ENCODE peak calls at places on chromosomes 3 and 15, in ten cellular contexts. One of them, this sample, is unnamed.
A peak's percentile ranks its signal among the peaks of the same experiment; 100 is the strongest.

GRCh38 chr3:48215466-48215865 is 7.8 kb upstream of the CAMP start:
- DNase-seq in NCI-H510A: no peak
- DNase-seq in stimulated activated effector memory CD8-positive, alpha-beta T cell treated with anti-CD3 and anti-CD28 coated beads, Interleukin-12 subunit alpha, Interleukin-12 subunit beta, amount 100 ng/mL, for 72 hours: no peak
- DNase-seq in ACHN: peak; percentile 54
- DNase-seq in stimulated activated naive B cell treated with anti-CD40 and anti-IgM and Interleukin-4, amounts not matched to agents 10 μg/mL and 1 μg/mL and 100 μg/mL, for 72 hours: no peak
- DNase-seq in activated gamma-delta T cell treated with Interleukin-2 at 50 U/mL for 16 hours: no peak
- DNase-seq in left ventricle myocardium inferior: peak; percentile 36
- DNase-seq in MM.1S: no peak
- DNase-seq in effector memory CD4-positive, alpha-beta T cell: no peak
- DNase-seq in naive B cell: no peak
- DNase-seq in this sample: peak; percentile 48

GRCh38 chr3:168336276-168336675 is 240.6 kb upstream of the GOLIM4 start:
- DNase-seq in NCI-H510A: no peak
- DNase-seq in stimulated activated effector memory CD8-positive, alpha-beta T cell treated with anti-CD3 and anti-CD28 coated beads, Interleukin-12 subunit alpha, Interleukin-12 subunit beta, amount 100 ng/mL, for 72 hours: no peak
- DNase-seq in ACHN: no peak
- DNase-seq in stimulated activated naive B cell treated with anti-CD40 and anti-IgM and Interleukin-4, amounts not matched to agents 10 μg/mL and 1 μg/mL and 100 μg/mL, for 72 hours: no peak
- DNase-seq in activated gamma-delta T cell treated with Interleukin-2 at 50 U/mL for 16 hours: no peak
- DNase-seq in left ventricle myocardium inferior: no peak
- DNase-seq in MM.1S: no peak
- DNase-seq in effector memory CD4-positive, alpha-beta T cell: no peak
- DNase-seq in naive B cell: no peak
- DNase-seq in this sample: no peak

GRCh38 chr3:101381809-101382208 is 61.4 kb upstream of the IMPG2 start:
- DNase-seq in NCI-H510A: no peak
- DNase-seq in stimulated activated effector memory CD8-positive, alpha-beta T cell treated with anti-CD3 and anti-CD28 coated beads, Interleukin-12 subunit alpha, Interleukin-12 subunit beta, amount 100 ng/mL, for 72 hours: no peak
- DNase-seq in ACHN: peak; percentile 49
- DNase-seq in stimulated activated naive B cell treated with anti-CD40 and anti-IgM and Interleukin-4, amounts not matched to agents 10 μg/mL and 1 μg/mL and 100 μg/mL, for 72 hours: no peak
- DNase-seq in activated gamma-delta T cell treated with Interleukin-2 at 50 U/mL for 16 hours: no peak
- DNase-seq in left ventricle myocardium inferior: no peak
- DNase-seq in MM.1S: peak; percentile 53
- DNase-seq in effector memory CD4-positive, alpha-beta T cell: no peak
- DNase-seq in naive B cell: no peak
- DNase-seq in this sample: no peak

GRCh38 chr3:75224419-75224818 is 439.7 kb upstream of the FRG2C start:
- DNase-seq in NCI-H510A: no peak
- DNase-seq in stimulated activated effector memory CD8-positive, alpha-beta T cell treated with anti-CD3 and anti-CD28 coated beads, Interleukin-12 subunit alpha, Interleukin-12 subunit beta, amount 100 ng/mL, for 72 hours: no peak
- DNase-seq in ACHN: no peak
- DNase-seq in stimulated activated naive B cell treated with anti-CD40 and anti-IgM and Interleukin-4, amounts not matched to agents 10 μg/mL and 1 μg/mL and 100 μg/mL, for 72 hours: no peak
- DNase-seq in activated gamma-delta T cell treated with Interleukin-2 at 50 U/mL for 16 hours: no peak
- DNase-seq in left ventricle myocardium inferior: no peak
- DNase-seq in MM.1S: no peak
- DNase-seq in effector memory CD4-positive, alpha-beta T cell: no peak
- DNase-seq in naive B cell: no peak
- DNase-seq in this sample: no peak

GRCh38 chr3:44513513-44513912 is 36.0 kb upstream of the ZNF445 start:
- DNase-seq in NCI-H510A: no peak
- DNase-seq in stimulated activated effector memory CD8-positive, alpha-beta T cell treated with anti-CD3 and anti-CD28 coated beads, Interleukin-12 subunit alpha, Interleukin-12 subunit beta, amount 100 ng/mL, for 72 hours: no peak
- DNase-seq in ACHN: no peak
- DNase-seq in stimulated activated naive B cell treated with anti-CD40 and anti-IgM and Interleukin-4, amounts not matched to agents 10 μg/mL and 1 μg/mL and 100 μg/mL, for 72 hours: no peak
- DNase-seq in activated gamma-delta T cell treated with Interleukin-2 at 50 U/mL for 16 hours: no peak
- DNase-seq in left ventricle myocardium inferior: no peak
- DNase-seq in MM.1S: no peak
- DNase-seq in effector memory CD4-positive, alpha-beta T cell: no peak
- DNase-seq in naive B cell: no peak
- DNase-seq in this sample: no peak

GRCh38 chr15:43067717-43068461 is 37.9 kb downstream of the UBR1 start:
- DNase-seq in NCI-H510A: no peak
- DNase-seq in stimulated activated effector memory CD8-positive, alpha-beta T cell treated with anti-CD3 and anti-CD28 coated beads, Interleukin-12 subunit alpha, Interleukin-12 subunit beta, amount 100 ng/mL, for 72 hours: peak; percentile 56
- DNase-seq in ACHN: no peak
- DNase-seq in stimulated activated naive B cell treated with anti-CD40 and anti-IgM and Interleukin-4, amounts not matched to agents 10 μg/mL and 1 μg/mL and 100 μg/mL, for 72 hours: no peak
- DNase-seq in activated gamma-delta T cell treated with Interleukin-2 at 50 U/mL for 16 hours: no peak
- DNase-seq in left ventricle myocardium inferior: no peak
- DNase-seq in MM.1S: no peak
- DNase-seq in effector memory CD4-positive, alpha-beta T cell: no peak
- DNase-seq in naive B cell: no peak
- DNase-seq in this sample: no peak

GRCh38 chr3:136772709-136773108 is 20.5 kb upstream of the STAG1 start:
- DNase-seq in NCI-H510A: no peak
- DNase-seq in stimulated activated effector memory CD8-positive, alpha-beta T cell treated with anti-CD3 and anti-CD28 coated beads, Interleukin-12 subunit alpha, Interleukin-12 subunit beta, amount 100 ng/mL, for 72 hours: no peak
- DNase-seq in ACHN: peak; percentile 17
- DNase-seq in stimulated activated naive B cell treated with anti-CD40 and anti-IgM and Interleukin-4, amounts not matched to agents 10 μg/mL and 1 μg/mL and 100 μg/mL, for 72 hours: no peak
- DNase-seq in activated gamma-delta T cell treated with Interleukin-2 at 50 U/mL for 16 hours: no peak
- DNase-seq in left ventricle myocardium inferior: no peak
- DNase-seq in MM.1S: no peak
- DNase-seq in effector memory CD4-positive, alpha-beta T cell: no peak
- DNase-seq in naive B cell: no peak
- DNase-seq in this sample: no peak

GRCh38 chr15:63034568-63034967 is 8.0 kb upstream of the TPM1 start:
- DNase-seq in NCI-H510A: no peak
- DNase-seq in stimulated activated effector memory CD8-positive, alpha-beta T cell treated with anti-CD3 and anti-CD28 coated beads, Interleukin-12 subunit alpha, Interleukin-12 subunit beta, amount 100 ng/mL, for 72 hours: no peak
- DNase-seq in ACHN: no peak
- DNase-seq in stimulated activated naive B cell treated with anti-CD40 and anti-IgM and Interleukin-4, amounts not matched to agents 10 μg/mL and 1 μg/mL and 100 μg/mL, for 72 hours: no peak
- DNase-seq in activated gamma-delta T cell treated with Interleukin-2 at 50 U/mL for 16 hours: no peak
- DNase-seq in left ventricle myocardium inferior: no peak
- DNase-seq in MM.1S: no peak
- DNase-seq in effector memory CD4-positive, alpha-beta T cell: no peak
- DNase-seq in naive B cell: no peak
- DNase-seq in this sample: no peak

GRCh38 chr3:160753953-160754352 is 2.1 kb upstream of the PPM1L start:
- DNase-seq in NCI-H510A: no peak
- DNase-seq in stimulated activated effector memory CD8-positive, alpha-beta T cell treated with anti-CD3 and anti-CD28 coated beads, Interleukin-12 subunit alpha, Interleukin-12 subunit beta, amount 100 ng/mL, for 72 hours: no peak
- DNase-seq in ACHN: no peak
- DNase-seq in stimulated activated naive B cell treated with anti-CD40 and anti-IgM and Interleukin-4, amounts not matched to agents 10 μg/mL and 1 μg/mL and 100 μg/mL, for 72 hours: no peak
- DNase-seq in activated gamma-delta T cell treated with Interleukin-2 at 50 U/mL for 16 hours: no peak
- DNase-seq in left ventricle myocardium inferior: no peak
- DNase-seq in MM.1S: no peak
- DNase-seq in effector memory CD4-positive, alpha-beta T cell: no peak
- DNase-seq in naive B cell: no peak
- DNase-seq in this sample: no peak

GRCh38 chr3:62954579-62954978 is 79.4 kb upstream of the CADPS start:
- DNase-seq in NCI-H510A: no peak
- DNase-seq in stimulated activated effector memory CD8-positive, alpha-beta T cell treated with anti-CD3 and anti-CD28 coated beads, Interleukin-12 subunit alpha, Interleukin-12 subunit beta, amount 100 ng/mL, for 72 hours: no peak
- DNase-seq in ACHN: no peak
- DNase-seq in stimulated activated naive B cell treated with anti-CD40 and anti-IgM and Interleukin-4, amounts not matched to agents 10 μg/mL and 1 μg/mL and 100 μg/mL, for 72 hours: no peak
- DNase-seq in activated gamma-delta T cell treated with Interleukin-2 at 50 U/mL for 16 hours: no peak
- DNase-seq in left ventricle myocardium inferior: no peak
- DNase-seq in MM.1S: no peak
- DNase-seq in effector memory CD4-positive, alpha-beta T cell: no peak
- DNase-seq in naive B cell: no peak
- DNase-seq in this sample: no peak

GRCh38 chr3:29275309-29275708 is 5.6 kb upstream of the RBMS3 start:
- DNase-seq in NCI-H510A: no peak
- DNase-seq in stimulated activated effector memory CD8-positive, alpha-beta T cell treated with anti-CD3 and anti-CD28 coated beads, Interleukin-12 subunit alpha, Interleukin-12 subunit beta, amount 100 ng/mL, for 72 hours: no peak
- DNase-seq in ACHN: no peak
- DNase-seq in stimulated activated naive B cell treated with anti-CD40 and anti-IgM and Interleukin-4, amounts not matched to agents 10 μg/mL and 1 μg/mL and 100 μg/mL, for 72 hours: no peak
- DNase-seq in activated gamma-delta T cell treated with Interleukin-2 at 50 U/mL for 16 hours: no peak
- DNase-seq in left ventricle myocardium inferior: peak; percentile 16
- DNase-seq in MM.1S: no peak
- DNase-seq in effector memory CD4-positive, alpha-beta T cell: no peak
- DNase-seq in naive B cell: no peak
- DNase-seq in this sample: no peak